ENCODE peak calls at places on chromosomes 6 and 20, in nine cellular contexts. N is neural progenitor cell, E is mesendoderm, H is neuronal stem cell, D is fibroblast of lung, K is GM23248, L is PC-9, O is HCT116, A is IMR-90. V is an unnamed sample. For H3K4me1, the result is how much of the 10 kb centered on the place peaks cover.

GRCh38 chr20:47762699-47763098 is 22.6 kb downstream of the SULF2 start:
- DNase-seq in N (no peak), A (no peak), D (no peak), E (no peak), L (no peak), K (peak), O (no peak), H (no peak), V (no peak)

GRCh38 chr6:422423-423061 is 31.0 kb downstream of the IRF4 start:
- DNase-seq in K (peak), D (peak), O (no peak), H (no peak), L (peak), E (peak), N (no peak), A (peak), V (peak)

GRCh38 chr6:131143319-131143718 is 8.1 kb downstream of the AKAP7 start:
- DNase-seq in A (no peak), H (no peak), O (no peak), L (no peak), K (no peak), D (no peak), E (no peak), N (no peak), V (no peak)

GRCh38 chr6:41039060-41039998 is at the start of gene UNC5CL:
- DNase-seq in E (peak), L (peak), O (peak), D (peak), A (no peak), N (peak), H (no peak), K (peak), V (peak)

GRCh38 chr6:99151634-99152344 is 197.7 kb downstream of the FAXC start:
- DNase-seq in K (peak), L (no peak), D (no peak), A (peak), E (peak), O (peak), N (peak), H (peak), V (peak)

GRCh38 chr20:10332656-10333421 is 101.2 kb downstream of the MKKS start:
- DNase-seq in O (no peak), D (peak), K (no peak), H (no peak), A (peak), E (no peak), N (no peak), L (no peak), V (no peak)

GRCh38 chr6:144405173-144405572 is 120.0 kb downstream of the UTRN start:
- DNase-seq in E (no peak), N (no peak), H (no peak), D (peak), A (peak), L (no peak), K (no peak), O (no peak), V (no peak)

GRCh38 chr20:37277253-37277593 is 12.2 kb upstream of the MANBAL start:
- DNase-seq in O (no peak), A (no peak), K (no peak), H (no peak), D (no peak), L (no peak), E (no peak), N (no peak), V (no peak)

GRCh38 chr6:21995318-21995717 is 301.5 kb downstream of the PRL start:
- DNase-seq in L (no peak), A (no peak), O (no peak), K (no peak), D (no peak), H (no peak), N (no peak), E (no peak), V (no peak)

GRCh38 chr20:13099676-13100075 is 90.9 kb downstream of the SPTLC3 start:
- DNase-seq in O (no peak), H (no peak), N (no peak), D (no peak), A (peak), E (no peak), K (no peak), L (peak), V (peak)

GRCh38 chr6:139801571-139802321 is 427.3 kb upstream of the CITED2 start:
- DNase-seq in L (no peak), A (peak), O (no peak), N (peak), H (no peak), K (peak), D (peak), E (peak), V (no peak)

GRCh38 chr6:167678102-167679101 is 148.3 kb upstream of the AFDN start:
- DNase-seq in D (no peak), H (peak), O (no peak), L (no peak), E (peak), K (no peak), A (no peak), N (peak), V (no peak)

GRCh38 chr20:31260326-31260932 is 3.0 kb downstream of the DEFB115 start:
- DNase-seq in K (peak), N (no peak), D (no peak), L (no peak), O (peak), H (no peak), E (peak), A (no peak), V (peak)

GRCh38 chr6:4987427-4987826 is 16.4 kb downstream of the RPP40 start:
- DNase-seq in A (no peak), H (no peak), L (no peak), E (no peak), D (no peak), K (no peak), O (no peak), N (no peak), V (no peak)

GRCh38 chr6:153312633-153313032 is 181.6 kb upstream of the RGS17 start:
- DNase-seq in O (peak), L (no peak), E (peak), H (no peak), K (peak), A (peak), N (peak), D (peak), V (peak)

GRCh38 chr20:46809961-46810360 is 84.7 kb upstream of the EYA2 start:
- DNase-seq in D (no peak), L (no peak), K (no peak), H (no peak), O (no peak), N (no peak), E (no peak), A (no peak), V (no peak)

GRCh38 chr20:45946149-45946970 is 11.9 kb downstream of the PCIF1 start:
- DNase-seq in N (no peak), H (no peak), K (peak), D (peak), A (no peak), O (no peak), L (peak), E (no peak), V (no peak)

GRCh38 chr6:142378138-142378875 is 76.5 kb downstream of the ADGRG6 start:
- DNase-seq in H (no peak), N (no peak), O (peak), A (peak), D (peak), L (peak), E (peak), K (peak), V (peak)

GRCh38 chr6:113640046-113640445 is 217.1 kb upstream of the MARCKS start:
- DNase-seq in N (no peak), O (no peak), E (no peak), A (no peak), H (no peak), D (no peak), K (no peak), L (no peak), V (no peak)

GRCh38 chr6:21906826-21907225 is 313.3 kb downstream of the SOX4 start:
- DNase-seq in O (no peak), A (no peak), K (no peak), L (no peak), N (no peak), D (no peak), H (no peak), E (no peak), V (peak)

GRCh38 chr6:20808984-20809383 is 274.7 kb downstream of the CDKAL1 start:
- DNase-seq in L (no peak), O (no peak), E (no peak), N (no peak), K (peak), D (peak), H (no peak), A (no peak), V (no peak)

GRCh38 chr6:98787961-98788360 is 46.4 kb upstream of the POU3F2 start:
- DNase-seq in D (no peak), K (no peak), N (peak), L (no peak), H (no peak), E (peak), A (no peak), O (no peak), V (no peak)

GRCh38 chr6:122751291-122751690 is 28.2 kb upstream of the FABP7 start:
- DNase-seq in O (no peak), K (no peak), N (no peak), L (no peak), H (no peak), E (no peak), D (no peak), A (no peak), V (no peak)

GRCh38 chr20:19838981-19839576 is 81.0 kb downstream of the RIN2 start:
- DNase-seq in K (no peak), O (no peak), E (no peak), H (no peak), A (no peak), N (no peak), L (no peak), D (no peak), V (no peak)

GRCh38 chr20:62031462-62032092 is 34.1 kb downstream of the TAF4 start:
- DNase-seq in O (no peak), D (no peak), A (no peak), H (no peak), E (no peak), K (no peak), N (no peak), L (no peak), V (no peak)

GRCh38 chr6:35177139-35177538 is 36.0 kb upstream of the TCP11 start:
- DNase-seq in D (no peak), A (no peak), N (no peak), O (no peak), H (no peak), K (no peak), L (no peak), E (peak), V (no peak)

GRCh38 chr6:15475261-15475660 is 187.6 kb downstream of the DTNBP1 start:
- DNase-seq in H (no peak), K (no peak), N (no peak), E (no peak), D (no peak), A (no peak), O (no peak), L (no peak), V (no peak)

GRCh38 chr6:137231895-137232294 is 12.7 kb upstream of the IFNGR1 start:
- DNase-seq in A (no peak), K (no peak), L (no peak), H (no peak), O (no peak), N (no peak), D (no peak), E (peak), V (no peak)

GRCh38 chr20:46995561-46996142 is 101.0 kb downstream of the EYA2 start:
- DNase-seq in E (peak), H (peak), A (no peak), L (no peak), N (peak), D (no peak), K (no peak), O (no peak), V (no peak)

GRCh38 chr6:160992323-160993314 is 1.1 kb downstream of the MAP3K4 start:
- DNase-seq in A (peak), D (peak), H (peak), N (peak), E (peak), K (peak), O (peak), L (no peak), V (peak)

GRCh38 chr6:14706378-14706929 is 539.4 kb upstream of the JARID2 start:
- DNase-seq in D (peak), K (peak), A (peak), E (no peak), H (no peak), N (no peak), O (peak), L (peak), V (peak)

DNA sequence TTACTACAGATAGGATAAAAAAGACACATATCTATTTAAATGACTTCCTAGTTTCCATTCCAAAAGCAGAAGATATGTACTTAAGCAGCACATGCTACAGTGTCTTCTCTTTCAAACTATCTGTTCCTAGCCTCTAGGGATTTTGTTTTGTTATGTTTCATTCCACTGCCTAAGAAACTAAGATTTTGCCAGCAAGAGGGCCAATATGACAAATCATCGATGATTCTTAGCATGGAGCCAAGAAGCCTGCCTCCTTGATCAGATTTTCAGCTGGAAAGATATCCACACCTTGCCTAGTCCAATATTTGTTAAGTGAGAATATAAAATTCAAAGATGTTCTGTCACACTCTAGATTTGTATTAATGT is 7.0 kb downstream of the SNX5 start:
- DNase-seq in O (no peak), L (no peak), D (no peak), N (no peak), E (no peak), A (peak), H (no peak), K (peak), V (no peak)
- H3K4me1 ChIP-seq in O (under half), L (under half), D (under half), N (under half), E (under half), A (under half), H (under half), K (half or more), V (half or more)

GRCh38 chr6:53524455-53524815 is 20.5 kb downstream of the GCLC start:
- DNase-seq in H (no peak), K (peak), O (no peak), L (peak), N (no peak), D (peak), A (peak), E (peak), V (peak)
- H3K4me2 ChIP-seq in H (no peak), K (peak), O (no peak), L (peak), N (no peak), D (peak), A (peak), E (no peak), V (peak)

DNA sequence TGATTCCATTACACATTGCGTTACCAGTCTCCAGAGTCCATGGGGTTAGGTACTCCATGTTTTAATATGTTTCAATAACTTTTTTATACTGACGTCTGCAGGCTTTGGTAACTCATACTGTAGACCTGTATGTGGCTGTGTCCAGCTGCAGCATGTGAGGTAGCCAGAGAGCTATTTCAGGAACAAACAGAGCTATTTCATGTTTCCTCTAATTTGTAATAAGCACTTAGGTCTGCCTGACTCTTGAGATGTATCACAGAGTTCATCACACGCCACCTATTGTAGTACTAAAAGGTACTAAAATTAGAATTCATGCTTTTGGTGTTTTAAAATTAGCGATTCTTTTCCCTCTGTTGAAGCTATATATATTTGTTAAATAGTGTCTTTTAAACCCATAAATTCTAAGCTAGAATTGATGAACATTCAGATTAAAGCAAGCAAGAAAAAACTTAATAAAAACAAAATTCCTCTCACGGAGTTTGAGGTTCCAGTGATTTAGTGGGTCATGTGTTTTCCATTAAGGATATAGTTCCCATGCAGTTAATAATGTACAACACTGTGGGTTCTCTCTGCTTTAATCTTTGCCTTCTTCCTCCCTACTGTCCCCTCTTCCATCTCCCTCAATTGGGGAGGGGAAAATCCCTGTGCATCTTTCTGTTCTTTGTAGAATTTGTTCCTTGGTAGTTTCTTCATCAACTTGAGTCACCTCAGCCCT is 37.0 kb downstream of the FOXO3 start:
- DNase-seq in A (peak), E (no peak), N (no peak), K (no peak), H (no peak), O (no peak), D (no peak), L (no peak), V (no peak)
- H3K4me1 ChIP-seq in A (under half), E (under half), N (under half), K (under half), H (under half), O (under half), D (under half), L (under half), V (under half)

DNA sequence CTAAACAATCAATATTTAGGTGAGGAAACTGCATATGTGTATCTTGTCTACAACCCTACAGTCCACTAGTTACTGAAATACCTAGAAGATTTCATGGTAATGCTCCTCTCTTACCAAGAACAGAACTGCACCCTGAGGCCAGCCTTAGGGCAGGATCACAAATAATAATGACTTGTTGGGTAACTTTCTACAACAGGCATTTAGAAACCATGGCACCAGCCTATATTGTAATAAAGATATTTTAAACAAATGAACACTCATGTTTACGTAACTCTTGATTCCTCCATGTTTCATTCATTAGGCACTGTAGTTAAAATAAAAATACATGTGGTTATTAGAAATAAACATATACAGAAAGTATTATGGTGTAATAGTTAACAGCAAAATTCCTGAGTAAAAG is 8.8 kb downstream of the HMGN3 start:
- DNase-seq in K (no peak), E (no peak), D (peak), O (no peak), A (peak), H (no peak), N (no peak), L (no peak), V (no peak)
- H3K4me2 ChIP-seq in K (no peak), E (no peak), D (no peak), O (no peak), A (no peak), H (no peak), N (no peak), L (no peak), V (no peak)

GRCh38 chr6:10532392-10532791 is 11.2 kb downstream of the GCNT2 start:
- DNase-seq in O (no peak), H (no peak), N (no peak), D (no peak), A (no peak), E (no peak), K (no peak), L (no peak), V (no peak)

GRCh38 chr6:10531942-10532341 is 10.8 kb downstream of the GCNT2 start:
- DNase-seq in K (no peak), D (no peak), O (no peak), N (no peak), H (no peak), A (no peak), E (no peak), L (no peak), V (no peak)

GRCh38 chr6:10531513-10531912 is 10.4 kb downstream of the GCNT2 start:
- DNase-seq in K (no peak), D (no peak), L (no peak), E (no peak), N (no peak), A (no peak), O (no peak), H (no peak), V (no peak)

GRCh38 chr6:10535198-10535597 is 14.0 kb downstream of the GCNT2 start:
- DNase-seq in D (no peak), O (no peak), H (no peak), L (no peak), A (no peak), N (no peak), K (no peak), E (no peak), V (no peak)

GRCh38 chr6:10534418-10534760 is 13.2 kb downstream of the GCNT2 start:
- DNase-seq in E (no peak), L (no peak), H (no peak), A (no peak), K (no peak), N (peak), O (no peak), D (no peak), V (no peak)
- H3K4me1 ChIP-seq in E (under half), L (under half), H (under half), A (under half), K (under half), N (under half), O (under half), D (under half), V (under half)

DNA sequence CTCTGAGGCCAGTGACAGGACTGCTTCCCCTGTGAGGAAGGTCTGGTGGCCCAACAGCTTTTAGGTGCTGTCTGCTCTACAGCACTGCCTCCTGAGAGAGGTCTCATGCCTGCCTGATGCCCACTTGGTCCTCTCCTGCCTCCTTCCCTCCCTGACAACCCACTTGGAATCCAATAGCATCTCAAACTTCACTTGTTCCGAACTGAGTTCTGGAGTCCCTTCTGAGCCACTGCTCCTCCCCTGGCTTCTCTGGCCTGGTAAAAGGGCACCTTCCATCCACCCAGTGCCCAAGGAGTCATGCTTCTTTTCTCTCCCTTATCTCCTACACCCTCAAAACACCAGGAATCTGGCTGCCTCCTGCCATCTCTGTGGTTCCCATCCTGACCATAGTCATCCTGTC is 1.9 kb downstream of the MAVS start:
- DNase-seq in D (no peak), E (no peak), N (no peak), K (no peak), H (no peak), O (no peak), L (no peak), A (no peak), V (no peak)
- H3K4me2 ChIP-seq in D (no peak), E (no peak), N (no peak), K (no peak), H (no peak), O (no peak), L (peak), A (no peak), V (peak)

GRCh38 chr6:111810321-111811235 is 62.7 kb downstream of the FYN start:
- DNase-seq in D (no peak), L (no peak), K (no peak), A (no peak), H (no peak), E (no peak), N (no peak), O (no peak), V (no peak)
- H3K4me1 ChIP-seq in D (under half), L (half or more), K (under half), A (under half), H (under half), E (under half), N (under half), O (under half), V (half or more)

V was measured in PC-3.